ENCODE peak calls at places on chromosomes 13 and 19, in four cellular contexts. One of them, this sample, is unnamed.

GRCh38 chr19:54114340-54114826 is 1.1 kb downstream of the TFPT start:
- DNase-seq in NCI-H82: peak
- DNase-seq in epithelial cell of proximal tubule: no peak
- DNase-seq in HFF-Myc: no peak
- DNase-seq in this sample: peak

GRCh38 chr13:50993908-50994307 is 84.3 kb downstream of the RNASEH2B start:
- DNase-seq in NCI-H82: no peak
- DNase-seq in epithelial cell of proximal tubule: no peak
- DNase-seq in HFF-Myc: no peak
- DNase-seq in this sample: no peak

GRCh38 chr19:50427997-50428425 is 4.7 kb upstream of the MYBPC2 start:
- DNase-seq in NCI-H82: no peak
- DNase-seq in epithelial cell of proximal tubule: no peak
- DNase-seq in HFF-Myc: peak
- DNase-seq in this sample: peak

GRCh38 chr19:19817357-19817756 is 4.2 kb downstream of the ZNF506 start:
- DNase-seq in NCI-H82: no peak
- DNase-seq in epithelial cell of proximal tubule: no peak
- DNase-seq in HFF-Myc: no peak
- DNase-seq in this sample: no peak

GRCh38 chr13:113814435-113814821 is 49.4 kb downstream of the GAS6 start:
- DNase-seq in NCI-H82: no peak
- DNase-seq in epithelial cell of proximal tubule: no peak
- DNase-seq in HFF-Myc: no peak
- DNase-seq in this sample: no peak

GRCh38 chr13:34201050-34201913 is 383.3 kb downstream of the RFC3 start:
- DNase-seq in NCI-H82: no peak
- DNase-seq in epithelial cell of proximal tubule: no peak
- DNase-seq in HFF-Myc: no peak
- DNase-seq in this sample: no peak

GRCh38 chr13:75699062-75699461 is 62.9 kb downstream of the LMO7 start:
- DNase-seq in NCI-H82: no peak
- DNase-seq in epithelial cell of proximal tubule: no peak
- DNase-seq in HFF-Myc: no peak
- DNase-seq in this sample: no peak

GRCh38 chr19:4575267-4575793 is 15.8 kb upstream of the SEMA6B start:
- DNase-seq in NCI-H82: peak
- DNase-seq in epithelial cell of proximal tubule: peak
- DNase-seq in HFF-Myc: peak
- DNase-seq in this sample: no peak

GRCh38 chr19:3336680-3337523 is 29.5 kb upstream of the NFIC start:
- DNase-seq in NCI-H82: peak
- DNase-seq in epithelial cell of proximal tubule: peak
- DNase-seq in HFF-Myc: no peak
- DNase-seq in this sample: peak

GRCh38 chr19:6587093-6587820 is 3.7 kb downstream of the CD70 start:
- DNase-seq in NCI-H82: no peak
- DNase-seq in epithelial cell of proximal tubule: no peak
- DNase-seq in HFF-Myc: no peak
- DNase-seq in this sample: no peak

GRCh38 chr13:30216111-30216510 is 91.2 kb downstream of the KATNAL1 start:
- DNase-seq in NCI-H82: peak
- DNase-seq in epithelial cell of proximal tubule: no peak
- DNase-seq in HFF-Myc: no peak
- DNase-seq in this sample: no peak

GRCh38 chr13:98978280-98978679 is 416 bp upstream of the DOCK9 start:
- DNase-seq in NCI-H82: no peak
- DNase-seq in epithelial cell of proximal tubule: peak
- DNase-seq in HFF-Myc: peak
- DNase-seq in this sample: no peak

GRCh38 chr13:112958127-112958989 is 10.7 kb upstream of the MCF2L start:
- DNase-seq in NCI-H82: no peak
- DNase-seq in epithelial cell of proximal tubule: no peak
- DNase-seq in HFF-Myc: no peak
- DNase-seq in this sample: no peak

GRCh38 chr19:49488046-49488862 is 846 bp downstream of the RPL13A start:
- DNase-seq in NCI-H82: peak
- DNase-seq in epithelial cell of proximal tubule: no peak
- DNase-seq in HFF-Myc: no peak
- DNase-seq in this sample: no peak

GRCh38 chr19:15170345-15170744 is 30.4 kb downstream of the NOTCH3 start:
- DNase-seq in NCI-H82: peak
- DNase-seq in epithelial cell of proximal tubule: no peak
- DNase-seq in HFF-Myc: no peak
- DNase-seq in this sample: no peak

GRCh38 chr13:110965755-110966134 is 50.9 kb upstream of the ANKRD10 start:
- DNase-seq in NCI-H82: no peak
- DNase-seq in epithelial cell of proximal tubule: no peak
- DNase-seq in HFF-Myc: no peak
- DNase-seq in this sample: no peak

GRCh38 chr13:49669735-49670309 is 21.5 kb downstream of the EBPL start:
- DNase-seq in NCI-H82: peak
- DNase-seq in epithelial cell of proximal tubule: no peak
- DNase-seq in HFF-Myc: peak
- DNase-seq in this sample: peak

GRCh38 chr19:18716857-18717256 is 33.4 kb downstream of the CRTC1 start:
- DNase-seq in NCI-H82: no peak
- DNase-seq in epithelial cell of proximal tubule: no peak
- DNase-seq in HFF-Myc: no peak
- DNase-seq in this sample: no peak

GRCh38 chr19:47697863-47698609 is 15.2 kb upstream of the EHD2 start:
- DNase-seq in NCI-H82: peak
- DNase-seq in epithelial cell of proximal tubule: no peak
- DNase-seq in HFF-Myc: peak
- DNase-seq in this sample: peak

GRCh38 chr19:13827656-13828055 is 32.4 kb downstream of the ZSWIM4 start:
- DNase-seq in NCI-H82: peak
- DNase-seq in epithelial cell of proximal tubule: no peak
- DNase-seq in HFF-Myc: no peak
- DNase-seq in this sample: no peak

GRCh38 chr19:49453757-49454248 is 778 bp downstream of the ALDH16A1 start:
- DNase-seq in NCI-H82: no peak
- DNase-seq in epithelial cell of proximal tubule: no peak
- DNase-seq in HFF-Myc: no peak
- DNase-seq in this sample: no peak

GRCh38 chr19:17762505-17763229 is 11.4 kb downstream of the FCHO1 start:
- DNase-seq in NCI-H82: peak
- DNase-seq in epithelial cell of proximal tubule: no peak
- DNase-seq in HFF-Myc: no peak
- DNase-seq in this sample: peak

GRCh38 chr13:43446126-43446525 is 340.6 kb downstream of the ENOX1 start:
- DNase-seq in NCI-H82: no peak
- DNase-seq in epithelial cell of proximal tubule: no peak
- DNase-seq in HFF-Myc: no peak
- DNase-seq in this sample: no peak

GRCh38 chr19:12676384-12676792 is 5.3 kb downstream of the DHPS start:
- DNase-seq in NCI-H82: peak
- DNase-seq in epithelial cell of proximal tubule: no peak
- DNase-seq in HFF-Myc: peak
- DNase-seq in this sample: peak

GRCh38 chr13:27962982-27963381 is 6.1 kb downstream of the CDX2 start:
- DNase-seq in NCI-H82: no peak
- DNase-seq in epithelial cell of proximal tubule: no peak
- DNase-seq in HFF-Myc: no peak
- DNase-seq in this sample: no peak

GRCh38 chr19:49398001-49398615 is 10.1 kb downstream of the KASH5 start:
- DNase-seq in NCI-H82: peak
- DNase-seq in epithelial cell of proximal tubule: no peak
- DNase-seq in HFF-Myc: no peak
- DNase-seq in this sample: no peak